ENCODE peak calls at places on chromosomes 7 and 10, in six cellular contexts. K is WTC11, N is fibroblast of mammary gland, S is fibroblast of pulmonary artery, V is fibroblast of lung, T is RWPE1. H is an unnamed sample.

GRCh38 chr7:131557521-131558385 is 1.3 kb upstream of the PODXL start:
- DNase-seq in S (no peak), K (peak), N (no peak), T (no peak), V (no peak), H (peak)

GRCh38 chr7:38681882-38682281 is 50.7 kb upstream of the AMPH start:
- DNase-seq in T (no peak), K (no peak), N (peak), V (peak), S (peak), H (no peak)

GRCh38 chr10:132342553-132342952 is 10.6 kb downstream of the LRRC27 start:
- DNase-seq in V (no peak), T (no peak), S (no peak), N (no peak), K (no peak), H (no peak)

GRCh38 chr7:21134631-21135030 is 293.3 kb upstream of the SP4 start:
- DNase-seq in T (no peak), V (no peak), K (no peak), S (no peak), N (no peak), H (no peak)

GRCh38 chr7:57179776-57180415 is 47.7 kb upstream of the ZNF479 start:
- DNase-seq in T (no peak), N (no peak), K (no peak), V (no peak), S (no peak), H (no peak)

GRCh38 chr10:107409517-107409916 is 245.0 kb upstream of the SORCS1 start:
- DNase-seq in K (peak), S (peak), N (peak), V (peak), T (peak), H (no peak)

GRCh38 chr10:78844956-78845355 is 223.8 kb upstream of the ZMIZ1 start:
- DNase-seq in V (no peak), S (no peak), T (no peak), K (no peak), N (no peak), H (no peak)

GRCh38 chr10:129730272-129730992 is 233.6 kb downstream of the EBF3 start:
- DNase-seq in V (no peak), K (no peak), N (no peak), T (no peak), S (no peak), H (no peak)

GRCh38 chr10:116538461-116538860 is 7.3 kb upstream of the PNLIP start:
- DNase-seq in N (no peak), T (peak), V (no peak), S (no peak), K (no peak), H (no peak)

GRCh38 chr10:72243822-72244437 is 27.9 kb upstream of the ASCC1 start:
- DNase-seq in V (peak), K (no peak), N (peak), S (peak), T (no peak), H (no peak)

DNA sequence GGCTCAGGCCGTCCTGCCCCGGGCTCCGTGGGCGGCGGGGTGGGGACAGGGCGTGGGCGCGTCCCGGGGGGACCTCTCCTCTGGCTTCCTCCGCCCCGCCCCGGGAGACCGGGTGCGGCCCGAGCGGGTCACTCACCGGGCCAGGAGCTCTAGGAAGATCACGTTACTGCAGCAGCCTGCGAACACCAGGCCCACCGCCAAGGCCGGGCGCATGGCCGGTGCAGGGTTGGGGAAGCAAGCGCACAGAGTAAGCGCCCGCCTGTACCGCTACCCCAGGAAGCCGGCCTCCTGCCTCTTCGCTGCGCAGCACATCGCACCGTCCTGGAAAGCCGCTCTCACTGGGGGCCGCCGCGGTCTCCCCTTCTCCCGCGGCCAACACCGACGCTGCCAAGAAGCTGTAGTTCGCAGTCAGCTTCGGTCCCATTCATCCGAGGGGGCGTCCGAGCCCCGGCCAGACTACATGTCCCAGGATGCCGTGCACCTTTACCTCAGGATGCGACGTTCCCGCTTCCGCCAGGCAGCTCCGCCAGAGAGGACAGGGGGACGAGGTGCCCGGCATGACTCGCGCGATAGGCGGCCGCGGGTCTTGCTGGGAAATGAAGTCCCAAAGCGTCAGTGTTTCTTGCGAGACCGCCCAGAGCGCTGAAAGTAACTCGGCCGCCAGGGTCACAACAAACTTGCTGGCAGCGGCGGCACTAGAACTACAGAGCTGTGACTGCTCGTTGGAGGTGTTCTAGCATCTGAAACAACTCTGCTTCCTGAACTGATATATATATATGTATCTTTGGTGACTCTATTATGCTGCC is at the start of gene SLC35B4:
- DNase-seq in K (peak), N (peak), V (peak), T (peak), S (peak), H (peak)
- TF ChIP-seq CTCF in K (no peak), N (no peak), V (no peak), T (no peak), S (peak), H (peak)

DNA sequence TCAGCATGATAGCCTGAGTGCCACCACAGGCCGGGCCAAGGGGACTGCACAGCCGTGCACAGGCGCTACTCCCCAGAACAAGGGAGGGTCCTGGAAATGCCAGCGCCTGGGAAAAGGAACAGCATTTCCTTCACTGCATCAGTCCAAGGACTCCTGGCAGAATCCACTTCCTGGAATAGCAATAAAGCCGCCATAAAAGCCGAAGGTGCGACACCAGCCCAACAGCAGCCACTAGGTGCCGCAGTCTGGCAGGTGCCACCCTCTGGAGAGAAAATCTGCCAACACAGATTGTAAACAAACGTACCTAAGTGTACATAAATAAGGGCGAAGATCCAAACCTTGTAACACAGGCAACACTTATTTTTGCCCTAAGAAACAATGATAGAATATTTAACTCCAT is 22.3 kb downstream of the VOPP1 start:
- DNase-seq in T (no peak), V (no peak), K (no peak), N (no peak), S (no peak), H (no peak)
- TF ChIP-seq CTCF in T (no peak), V (no peak), K (no peak), N (no peak), S (no peak), H (no peak)

GRCh38 chr7:85186521-85187241 is at the start of gene SEMA3D:
- DNase-seq in T (peak), K (peak), S (peak), V (peak), N (peak), H (peak)

GRCh38 chr7:85184599-85185354 is 2.1 kb downstream of the SEMA3D start:
- DNase-seq in N (peak), S (peak), T (no peak), V (peak), K (peak), H (peak)

GRCh38 chr7:85183296-85183695 is 3.6 kb downstream of the SEMA3D start:
- DNase-seq in N (no peak), T (no peak), V (no peak), S (no peak), K (no peak), H (no peak)

GRCh38 chr7:85186083-85186520 is 754 bp downstream of the SEMA3D start:
- DNase-seq in T (peak), S (peak), K (peak), V (peak), N (peak), H (peak)

DNA sequence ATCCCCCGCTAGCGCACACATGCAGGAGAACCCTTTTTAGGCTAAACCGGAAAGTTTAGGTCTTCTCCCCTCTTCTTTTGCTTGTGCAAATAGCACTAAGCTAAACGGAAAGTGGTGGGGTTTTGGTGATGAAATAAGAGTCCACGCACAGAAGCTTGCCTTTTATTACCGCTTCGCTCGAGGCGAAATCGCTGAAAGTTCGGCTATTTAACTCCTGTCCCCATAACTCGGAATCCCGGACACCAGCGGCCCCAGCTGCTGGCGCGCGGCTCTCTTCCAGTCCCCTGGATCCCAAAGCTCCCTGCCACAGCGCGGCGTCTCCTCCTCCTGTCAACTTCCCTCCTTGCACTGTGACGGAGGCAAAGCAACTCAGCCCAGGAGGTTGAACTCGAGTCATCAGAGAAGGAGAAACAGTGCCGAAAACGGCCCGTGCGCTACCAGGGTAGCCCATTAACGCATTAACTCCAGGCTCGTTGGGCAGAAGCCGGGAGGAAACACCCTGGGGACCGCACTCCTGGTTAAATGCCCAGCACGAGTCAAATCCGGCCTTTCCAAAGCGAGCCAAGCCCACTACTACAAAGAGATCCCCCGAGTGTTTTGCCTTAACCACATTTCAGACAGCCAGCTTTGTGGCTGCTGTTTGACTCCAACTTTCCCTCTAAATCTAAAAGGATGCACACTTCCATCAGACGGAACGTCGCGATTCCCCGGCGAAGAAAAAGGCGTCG is 1.3 kb downstream of the SEMA3D start:
- DNase-seq in N (peak), S (peak), T (peak), K (peak), V (peak), H (peak)
- TF ChIP-seq CTCF in N (peak), S (peak), T (no peak), K (no peak), V (peak), H (no peak)

GRCh38 chr10:80289451-80290287 is at the start of gene MAT1A:
- DNase-seq in K (no peak), V (peak), T (no peak), N (peak), S (peak), H (no peak)
- TF ChIP-seq CTCF in K (no peak), V (peak), T (no peak), N (no peak), S (no peak), H (no peak)

DNA sequence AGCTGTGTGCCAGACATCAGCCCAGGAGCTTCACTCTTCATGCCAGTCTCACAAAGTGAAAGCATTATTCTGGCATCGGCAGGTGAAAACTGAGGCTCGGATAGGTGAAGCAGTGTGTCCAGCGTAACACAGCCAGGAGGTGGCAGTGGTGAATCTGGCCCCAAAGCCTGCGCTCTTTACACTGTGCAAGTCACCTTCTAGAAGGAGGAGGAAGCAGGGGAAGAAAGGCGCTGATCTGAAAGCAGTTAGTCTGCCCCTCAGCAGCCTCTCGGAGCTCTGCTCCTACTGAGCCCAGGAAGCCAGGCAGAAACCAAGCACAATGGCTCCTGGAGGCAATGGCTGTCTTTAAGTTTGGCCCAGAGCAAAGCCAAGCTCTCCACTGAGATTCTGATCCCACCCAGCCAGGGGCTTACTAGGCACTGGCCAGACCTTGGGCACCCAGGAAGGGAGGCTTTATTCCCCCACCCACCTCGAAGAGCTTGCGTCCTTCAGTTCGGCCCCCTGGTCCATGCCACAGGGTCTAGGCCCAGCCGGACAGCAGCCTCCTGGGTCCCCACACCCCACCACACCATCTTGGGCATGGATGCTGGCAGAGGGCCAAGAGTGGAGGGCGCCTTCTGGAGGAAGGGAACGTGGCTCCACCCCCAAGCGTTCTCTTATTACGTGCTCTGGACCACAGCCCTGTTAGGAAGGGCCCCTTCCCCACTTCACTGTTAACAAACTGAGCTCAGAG is 104.5 kb downstream of the GRID1 start:
- DNase-seq in V (no peak), S (no peak), K (peak), T (peak), N (no peak), H (no peak)
- TF ChIP-seq CTCF in V (no peak), S (no peak), K (no peak), T (no peak), N (no peak), H (no peak)

DNA sequence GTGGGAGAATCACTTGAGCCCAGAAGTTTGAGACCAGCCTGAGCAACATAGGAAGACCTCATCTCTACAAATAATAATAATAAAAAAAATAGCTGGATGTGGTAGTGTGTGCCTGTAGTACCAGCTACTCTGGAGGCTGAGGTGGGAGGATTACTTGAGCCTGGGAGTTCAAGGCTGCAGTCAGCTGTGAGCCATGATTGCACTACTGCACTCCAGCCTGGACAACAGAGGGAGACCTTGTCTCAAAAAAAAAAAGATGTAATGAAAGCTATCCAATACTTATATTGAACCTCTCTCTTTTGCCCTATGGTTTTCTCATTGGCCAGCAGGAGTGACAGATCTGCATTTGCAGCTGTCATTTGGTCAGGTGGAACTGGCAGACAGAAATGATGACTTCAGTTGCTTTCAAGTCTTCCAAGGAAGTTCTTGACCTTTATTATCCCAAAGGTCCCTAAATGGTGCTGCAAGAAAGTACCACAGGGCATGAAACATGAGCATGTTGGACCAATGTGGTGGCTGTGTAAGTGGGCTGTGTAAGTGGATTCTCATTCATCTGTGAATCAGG is 99.4 kb downstream of the CALD1 start:
- DNase-seq in V (no peak), N (no peak), K (no peak), S (no peak), T (no peak), H (no peak)
- TF ChIP-seq CTCF in V (no peak), N (no peak), K (no peak), S (no peak), T (no peak), H (no peak)

DNA sequence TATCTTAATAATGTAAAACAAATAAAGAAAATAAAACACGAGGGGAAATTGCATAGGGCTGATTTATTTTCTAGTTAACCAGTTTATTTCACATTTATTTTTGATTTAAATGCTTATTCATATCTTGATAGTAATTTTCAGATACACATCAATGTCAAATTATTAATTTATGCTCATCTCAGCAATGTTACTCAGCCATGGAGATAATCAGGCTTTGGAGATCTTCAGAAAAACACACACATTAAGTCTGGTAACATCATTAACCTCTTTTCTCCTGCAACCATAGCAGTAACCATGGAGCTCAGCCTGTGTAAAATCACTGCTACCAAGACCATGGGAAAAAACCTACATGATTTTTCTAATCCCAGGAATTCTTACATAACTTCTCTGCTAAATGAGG is 31.9 kb upstream of the TBX20 start:
- DNase-seq in S (peak), N (no peak), K (no peak), V (no peak), T (no peak), H (no peak)
- TF ChIP-seq CTCF in S (no peak), N (no peak), K (no peak), V (no peak), T (no peak), H (no peak)

H was measured in glutamatergic neuron.